ENCODE peak calls at places on chromosome 12, in six cellular contexts. K is tibial nerve, W is DMS153, F is LHCN-M2, M is cardiac muscle cell, E is AG09319. J is an unnamed sample.

GRCh38 chr12:9864913-9865675 is 4.1 kb downstream of the CLEC2B start:
- DNase-seq in M (no peak), F (no peak), E (no peak), K (no peak), W (no peak), J (peak; percentile 19)

GRCh38 chr12:53726342-53726741 is 910 bp downstream of the CALCOCO1 start:
- DNase-seq in E (no peak), M (no peak), K (no peak), F (no peak), W (no peak), J (peak; percentile 35)

GRCh38 chr12:47164730-47165439 is 85.1 kb upstream of the AMIGO2 start:
- DNase-seq in K (no peak), F (no peak), W (no peak), E (peak; percentile 67), M (peak; percentile 37), J (no peak)

GRCh38 chr12:116137318-116137717 is 140.2 kb downstream of the MED13L start:
- DNase-seq in K (no peak), F (no peak), W (no peak), M (no peak), E (no peak), J (no peak)

GRCh38 chr12:47882796-47883546 is 21.8 kb downstream of the VDR start:
- DNase-seq in F (no peak), E (no peak), K (no peak), M (no peak), W (peak; percentile 46), J (no peak)

GRCh38 chr12:56838602-56839488 is 75.7 kb downstream of the HSD17B6 start:
- DNase-seq in K (no peak), F (peak; percentile 72), W (no peak), M (peak; percentile 59), E (no peak), J (peak; percentile 68)

GRCh38 chr12:96635844-96636243 is 146.5 kb downstream of the CFAP54 start:
- DNase-seq in K (no peak), M (no peak), E (no peak), W (no peak), F (no peak), J (no peak)

GRCh38 chr12:95653761-95654546 is 102.7 kb upstream of the USP44 start:
- DNase-seq in W (no peak), M (peak; percentile 64), K (no peak), E (peak; percentile 64), F (peak; percentile 41), J (no peak)

GRCh38 chr12:2550470-2551090 is 244.2 kb upstream of the FKBP4 start:
- DNase-seq in F (no peak), K (no peak), W (peak; percentile 39), E (no peak), M (no peak), J (no peak)

GRCh38 chr12:89756638-89757321 is 48.1 kb upstream of the ATP2B1 start:
- DNase-seq in E (peak; percentile 99), W (no peak), M (peak; percentile 99), K (no peak), F (peak; percentile 99), J (peak; percentile 62)

GRCh38 chr12:99436584-99436983 is 211.0 kb upstream of the GARIN6 start:
- DNase-seq in K (no peak), M (no peak), F (no peak), W (no peak), E (no peak), J (no peak)

GRCh38 chr12:74317078-74317581 is 220.5 kb upstream of the ATXN7L3B start:
- DNase-seq in F (peak; percentile 80), E (no peak), K (peak; percentile 35), M (peak; percentile 72), W (peak; percentile 13), J (peak; percentile 69)

GRCh38 chr12:32618115-32618514 is 61.0 kb upstream of the DNM1L start:
- DNase-seq in K (no peak), E (no peak), W (no peak), F (no peak), M (no peak), J (no peak)

GRCh38 chr12:100867639-100868393 is 73.2 kb downstream of the ANO4 start:
- DNase-seq in K (no peak), W (no peak), M (no peak), F (no peak), E (no peak), J (no peak)

GRCh38 chr12:94183702-94184379 is 35.5 kb downstream of the PLXNC1 start:
- DNase-seq in E (no peak), K (no peak), F (no peak), M (no peak), W (no peak), J (no peak)

GRCh38 chr12:51744235-51744634 is 104.3 kb downstream of the FIGNL2 start:
- DNase-seq in K (no peak), M (no peak), F (peak; percentile 40), E (no peak), W (no peak), J (peak; percentile 23)

GRCh38 chr12:31591308-31591901 is 469 bp upstream of the DENND5B start:
- DNase-seq in M (peak; percentile 59), F (peak; percentile 41), W (no peak), E (no peak), K (no peak), J (peak; percentile 58)

GRCh38 chr12:14065094-14065493 is 83.7 kb upstream of the GRIN2B start:
- DNase-seq in K (no peak), W (no peak), E (no peak), M (no peak), F (no peak), J (no peak)

GRCh38 chr12:49357099-49357678 is 10.1 kb upstream of the SPATS2 start:
- DNase-seq in W (no peak), F (peak; percentile 66), K (no peak), E (no peak), M (peak; percentile 75), J (peak; percentile 57)

GRCh38 chr12:47067778-47068431 is 11.5 kb upstream of the PCED1B start:
- DNase-seq in W (peak; percentile 63), M (no peak), F (no peak), E (no peak), K (no peak), J (no peak)

GRCh38 chr12:77064891-77065360 is 443 bp downstream of the E2F7 start:
- DNase-seq in K (no peak), F (no peak), W (no peak), M (no peak), E (no peak), J (no peak)

GRCh38 chr12:64034901-64035576 is 187.1 kb downstream of the KICS2 start:
- DNase-seq in F (no peak), K (no peak), M (no peak), E (no peak), W (no peak), J (no peak)

GRCh38 chr12:46926536-46926935 is 100.7 kb upstream of the SLC38A4 start:
- DNase-seq in K (no peak), W (no peak), E (no peak), M (no peak), F (no peak), J (no peak)

GRCh38 chr12:63008372-63008771 is 73.4 kb upstream of the PPM1H start:
- DNase-seq in M (no peak), F (no peak), W (no peak), K (no peak), E (no peak), J (no peak)

GRCh38 chr12:129073157-129073915 is 220.1 kb downstream of the GLT1D1 start:
- DNase-seq in E (no peak), F (no peak), K (no peak), M (no peak), W (no peak), J (no peak)

J was measured in myocyte.